ENCODE peak calls at places on chromosomes 1 and 21, in eight cellular contexts. One of them, this sample, is unnamed.

GRCh38 chr1:243883551-243883950 is 33.5 kb upstream of the AKT3 start:
- DNase-seq in heart left ventricle: no peak
- DNase-seq in CD8-positive, alpha-beta T cell: no peak
- DNase-seq in Peyer's patch: no peak
- DNase-seq in fibroblast of lung: peak; percentile 97
- DNase-seq in fibroblast of mammary gland: peak; percentile 84
- DNase-seq in A549: no peak
- DNase-seq in sigmoid colon: no peak
- DNase-seq in this sample: no peak

GRCh38 chr1:184499626-184500025 is 112.8 kb downstream of the C1orf21 start:
- DNase-seq in heart left ventricle: no peak
- DNase-seq in CD8-positive, alpha-beta T cell: no peak
- DNase-seq in Peyer's patch: no peak
- DNase-seq in fibroblast of lung: peak; percentile 35
- DNase-seq in fibroblast of mammary gland: peak; percentile 23
- DNase-seq in A549: no peak
- DNase-seq in sigmoid colon: no peak
- DNase-seq in this sample: no peak

GRCh38 chr1:245156736-245157505 is 2.1 kb downstream of the KIF26B start:
- DNase-seq in heart left ventricle: no peak
- DNase-seq in CD8-positive, alpha-beta T cell: no peak
- DNase-seq in Peyer's patch: no peak
- DNase-seq in fibroblast of lung: peak; percentile 62
- DNase-seq in fibroblast of mammary gland: peak; percentile 19
- DNase-seq in A549: no peak
- DNase-seq in sigmoid colon: no peak
- DNase-seq in this sample: no peak

GRCh38 chr1:204904228-204904810 is 33.7 kb downstream of the NFASC start:
- DNase-seq in heart left ventricle: no peak
- DNase-seq in CD8-positive, alpha-beta T cell: no peak
- DNase-seq in Peyer's patch: no peak
- DNase-seq in fibroblast of lung: peak; percentile 58
- DNase-seq in fibroblast of mammary gland: no peak
- DNase-seq in A549: no peak
- DNase-seq in sigmoid colon: no peak
- DNase-seq in this sample: no peak

GRCh38 chr1:87478231-87478630 is 149.6 kb downstream of the LMO4 start:
- DNase-seq in heart left ventricle: peak; percentile 22
- DNase-seq in CD8-positive, alpha-beta T cell: no peak
- DNase-seq in Peyer's patch: no peak
- DNase-seq in fibroblast of lung: peak; percentile 42
- DNase-seq in fibroblast of mammary gland: peak; percentile 23
- DNase-seq in A549: peak; percentile 31
- DNase-seq in sigmoid colon: no peak
- DNase-seq in this sample: no peak

GRCh38 chr1:160752926-160753325 is 13.9 kb downstream of the SLAMF7 start:
- DNase-seq in heart left ventricle: no peak
- DNase-seq in CD8-positive, alpha-beta T cell: no peak
- DNase-seq in Peyer's patch: no peak
- DNase-seq in fibroblast of lung: no peak
- DNase-seq in fibroblast of mammary gland: no peak
- DNase-seq in A549: no peak
- DNase-seq in sigmoid colon: no peak
- DNase-seq in this sample: no peak

GRCh38 chr21:14520535-14520934 is 25.6 kb downstream of the SAMSN1 start:
- DNase-seq in heart left ventricle: no peak
- DNase-seq in CD8-positive, alpha-beta T cell: no peak
- DNase-seq in Peyer's patch: peak; percentile 34
- DNase-seq in fibroblast of lung: no peak
- DNase-seq in fibroblast of mammary gland: no peak
- DNase-seq in A549: no peak
- DNase-seq in sigmoid colon: no peak
- DNase-seq in this sample: no peak

GRCh38 chr21:15077529-15077928 is 12.7 kb upstream of the NRIP1 start:
- DNase-seq in heart left ventricle: no peak
- DNase-seq in CD8-positive, alpha-beta T cell: no peak
- DNase-seq in Peyer's patch: no peak
- DNase-seq in fibroblast of lung: no peak
- DNase-seq in fibroblast of mammary gland: no peak
- DNase-seq in A549: no peak
- DNase-seq in sigmoid colon: no peak
- DNase-seq in this sample: no peak

GRCh38 chr1:70675737-70676156 is 264.7 kb downstream of the CTH start:
- DNase-seq in heart left ventricle: no peak
- DNase-seq in CD8-positive, alpha-beta T cell: no peak
- DNase-seq in Peyer's patch: no peak
- DNase-seq in fibroblast of lung: no peak
- DNase-seq in fibroblast of mammary gland: no peak
- DNase-seq in A549: no peak
- DNase-seq in sigmoid colon: no peak
- DNase-seq in this sample: no peak

DNA sequence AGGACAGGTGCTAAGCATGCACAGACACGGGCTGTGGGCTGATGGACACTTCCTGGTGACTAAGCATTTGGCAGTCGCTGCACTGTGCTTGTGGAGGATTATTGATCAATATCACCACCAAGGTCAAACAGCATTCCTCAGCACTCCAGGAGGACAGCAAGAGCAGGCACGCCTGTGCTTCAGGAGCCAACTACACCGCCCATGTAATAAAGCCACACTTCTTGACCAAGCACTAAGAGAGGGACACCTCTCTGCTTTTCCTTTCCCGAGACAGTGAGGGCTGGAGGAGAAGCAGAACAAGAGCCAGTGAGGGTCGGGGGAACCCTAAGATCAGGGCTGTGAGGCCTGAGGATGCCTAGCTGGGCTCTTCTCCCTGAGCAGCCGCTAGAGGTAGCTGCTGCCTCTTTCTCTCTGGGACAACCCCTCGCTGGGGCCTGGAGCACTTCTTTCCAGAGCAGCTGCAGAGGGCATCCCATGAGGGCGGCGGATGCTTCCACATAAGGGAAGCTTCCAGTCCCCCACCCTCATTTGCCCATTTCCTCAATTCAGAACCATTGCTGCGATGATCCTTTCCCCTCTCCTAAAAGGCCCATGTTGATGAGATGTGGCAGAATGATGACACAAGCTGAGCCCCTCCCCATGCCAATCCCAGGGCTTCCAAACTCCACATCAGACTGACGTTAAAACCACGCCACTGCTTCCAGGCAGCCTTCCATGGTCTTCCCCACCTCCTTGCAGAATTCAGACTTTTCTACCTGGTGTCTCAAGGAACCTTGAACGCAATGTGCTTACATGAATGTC is 19.1 kb downstream of the RAB7B start:
- DNase-seq in heart left ventricle: peak; percentile 75
- DNase-seq in CD8-positive, alpha-beta T cell: no peak
- DNase-seq in Peyer's patch: peak; percentile 37
- DNase-seq in fibroblast of lung: peak; percentile 59
- DNase-seq in fibroblast of mammary gland: peak; percentile 63
- DNase-seq in A549: peak; percentile 57
- DNase-seq in sigmoid colon: peak; percentile 72
- DNase-seq in this sample: no peak
- TF ChIP-seq CTCF in heart left ventricle: peak; percentile 77
- TF ChIP-seq CTCF in CD8-positive, alpha-beta T cell: no peak
- TF ChIP-seq CTCF in Peyer's patch: peak; percentile 57
- TF ChIP-seq CTCF in fibroblast of lung: peak; percentile 93
- TF ChIP-seq CTCF in fibroblast of mammary gland: peak; percentile 92
- TF ChIP-seq CTCF in A549: peak; percentile 76
- TF ChIP-seq CTCF in sigmoid colon: no peak
- TF ChIP-seq CTCF in this sample: peak; percentile 42

GRCh38 chr1:181189245-181189644 is 100.7 kb downstream of the IER5 start:
- DNase-seq in heart left ventricle: no peak
- DNase-seq in CD8-positive, alpha-beta T cell: no peak
- DNase-seq in Peyer's patch: no peak
- DNase-seq in fibroblast of lung: no peak
- DNase-seq in fibroblast of mammary gland: no peak
- DNase-seq in A549: no peak
- DNase-seq in sigmoid colon: no peak
- DNase-seq in this sample: no peak

GRCh38 chr1:181190362-181191035 is 102.0 kb downstream of the IER5 start:
- DNase-seq in heart left ventricle: no peak
- DNase-seq in CD8-positive, alpha-beta T cell: no peak
- DNase-seq in Peyer's patch: no peak
- DNase-seq in fibroblast of lung: no peak
- DNase-seq in fibroblast of mammary gland: no peak
- DNase-seq in A549: peak; percentile 16
- DNase-seq in sigmoid colon: no peak
- DNase-seq in this sample: no peak

GRCh38 chr1:181187596-181188126 is 99.2 kb downstream of the IER5 start:
- DNase-seq in heart left ventricle: no peak
- DNase-seq in CD8-positive, alpha-beta T cell: no peak
- DNase-seq in Peyer's patch: no peak
- DNase-seq in fibroblast of lung: no peak
- DNase-seq in fibroblast of mammary gland: no peak
- DNase-seq in A549: no peak
- DNase-seq in sigmoid colon: no peak
- DNase-seq in this sample: no peak

GRCh38 chr1:181191494-181192040 is 103.1 kb downstream of the IER5 start:
- DNase-seq in heart left ventricle: no peak
- DNase-seq in CD8-positive, alpha-beta T cell: no peak
- DNase-seq in Peyer's patch: no peak
- DNase-seq in fibroblast of lung: no peak
- DNase-seq in fibroblast of mammary gland: no peak
- DNase-seq in A549: no peak
- DNase-seq in sigmoid colon: no peak
- DNase-seq in this sample: no peak

DNA sequence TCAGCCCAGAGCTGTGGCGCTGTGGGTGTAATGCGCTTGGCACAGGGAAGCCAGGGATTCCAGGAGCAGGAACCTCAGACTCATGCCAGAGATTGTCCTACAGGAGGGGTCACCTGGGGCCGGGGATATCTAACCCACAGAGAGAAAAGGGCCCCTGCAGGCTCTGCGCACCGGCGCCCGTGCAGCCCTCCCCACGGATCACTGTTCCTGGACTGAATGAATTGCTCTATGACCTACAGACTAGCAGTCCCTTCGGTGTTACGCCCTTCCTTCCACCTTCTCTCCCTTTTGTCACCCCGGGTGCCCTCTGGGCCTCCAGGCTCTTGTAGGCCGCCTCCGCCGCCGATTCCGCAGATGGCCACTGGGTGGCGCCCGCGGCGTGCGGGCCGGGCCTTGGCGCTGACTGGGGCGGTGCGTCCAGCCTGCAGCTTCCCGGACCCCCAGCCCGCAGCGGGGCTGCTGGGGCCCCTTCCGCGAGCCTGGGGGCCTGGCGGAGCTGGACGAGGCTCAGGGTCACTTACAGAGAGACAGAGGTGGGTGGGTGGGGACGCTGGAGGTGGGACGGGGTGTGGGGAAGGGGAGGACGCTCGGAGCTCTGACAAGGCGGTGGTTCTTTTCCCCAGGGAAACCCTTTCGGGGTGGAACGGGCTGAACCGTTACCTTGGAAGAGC is 101.3 kb downstream of the IER5 start:
- DNase-seq in heart left ventricle: peak; percentile 56
- DNase-seq in CD8-positive, alpha-beta T cell: peak; percentile 91
- DNase-seq in Peyer's patch: peak; percentile 58
- DNase-seq in fibroblast of lung: peak; percentile 18
- DNase-seq in fibroblast of mammary gland: peak; percentile 40
- DNase-seq in A549: peak; percentile 63
- DNase-seq in sigmoid colon: no peak
- DNase-seq in this sample: no peak
- TF ChIP-seq CTCF in heart left ventricle: peak; percentile 98
- TF ChIP-seq CTCF in CD8-positive, alpha-beta T cell: peak; percentile 94
- TF ChIP-seq CTCF in Peyer's patch: peak; percentile 95
- TF ChIP-seq CTCF in fibroblast of lung: peak; percentile 86
- TF ChIP-seq CTCF in fibroblast of mammary gland: peak; percentile 59
- TF ChIP-seq CTCF in A549: peak; percentile 97
- TF ChIP-seq CTCF in sigmoid colon: peak; percentile 74
- TF ChIP-seq CTCF in this sample: peak; percentile 87

DNA sequence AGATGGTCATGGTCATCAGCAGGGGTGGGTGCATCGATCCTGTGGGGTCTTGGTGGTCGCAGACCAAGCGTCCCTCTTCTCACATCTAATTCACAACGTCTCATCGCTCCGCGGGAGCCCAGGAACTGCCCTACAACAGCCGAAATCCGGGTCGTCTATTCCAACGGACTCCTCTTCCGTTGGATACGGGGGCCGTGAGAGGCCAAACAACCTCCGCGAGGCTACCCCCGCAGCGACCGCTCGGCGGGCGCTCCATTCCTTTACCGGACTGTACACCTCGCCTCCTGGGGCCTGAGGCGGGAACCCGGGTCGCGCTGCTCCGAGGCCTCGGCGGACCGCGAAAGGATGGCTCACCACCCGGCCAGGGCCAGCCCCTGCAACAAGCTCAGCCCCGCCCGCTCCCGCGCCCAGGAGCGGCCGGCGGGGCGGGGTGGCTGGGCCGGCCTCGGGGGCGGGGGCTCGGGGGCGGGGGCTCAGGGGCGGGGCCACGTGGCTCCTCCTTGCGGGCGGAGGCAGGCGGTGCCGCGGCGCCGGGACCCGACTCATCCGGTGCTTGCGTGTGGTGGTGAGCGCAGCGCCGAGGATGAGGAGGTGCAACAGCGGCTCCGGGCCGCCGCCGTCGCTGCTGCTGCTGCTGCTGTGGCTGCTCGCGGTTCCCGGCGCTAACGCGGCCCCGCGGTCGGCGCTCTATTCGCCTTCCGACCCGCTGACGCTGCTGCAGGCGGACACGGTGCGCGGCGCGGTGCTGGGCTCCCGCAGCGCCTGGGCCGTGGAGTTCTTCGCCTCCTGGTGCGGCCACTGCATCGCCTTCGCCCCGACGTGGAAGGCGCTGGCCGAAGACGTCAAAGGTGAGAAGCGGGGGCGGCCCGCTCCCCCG is at the start of gene QSOX1:
- DNase-seq in heart left ventricle: peak; percentile 93
- DNase-seq in CD8-positive, alpha-beta T cell: peak; percentile 93
- DNase-seq in Peyer's patch: peak; percentile 89
- DNase-seq in fibroblast of lung: peak; percentile 85
- DNase-seq in fibroblast of mammary gland: peak; percentile 78
- DNase-seq in A549: peak; percentile 86
- DNase-seq in sigmoid colon: peak; percentile 96
- DNase-seq in this sample: peak; percentile 93
- TF ChIP-seq CTCF in heart left ventricle: no peak
- TF ChIP-seq CTCF in CD8-positive, alpha-beta T cell: no peak
- TF ChIP-seq CTCF in Peyer's patch: peak; percentile 35
- TF ChIP-seq CTCF in fibroblast of lung: no peak
- TF ChIP-seq CTCF in fibroblast of mammary gland: no peak
- TF ChIP-seq CTCF in A549: no peak
- TF ChIP-seq CTCF in sigmoid colon: no peak
- TF ChIP-seq CTCF in this sample: no peak

GRCh38 chr1:40039245-40039756 is 1.2 kb upstream of the CAP1 start:
- DNase-seq in heart left ventricle: no peak
- DNase-seq in CD8-positive, alpha-beta T cell: no peak
- DNase-seq in Peyer's patch: no peak
- DNase-seq in fibroblast of lung: no peak
- DNase-seq in fibroblast of mammary gland: peak; percentile 59
- DNase-seq in A549: peak; percentile 40
- DNase-seq in sigmoid colon: peak; percentile 83
- DNase-seq in this sample: no peak
- TF ChIP-seq CTCF in heart left ventricle: no peak
- TF ChIP-seq CTCF in CD8-positive, alpha-beta T cell: no peak
- TF ChIP-seq CTCF in Peyer's patch: no peak
- TF ChIP-seq CTCF in fibroblast of lung: peak; percentile 4
- TF ChIP-seq CTCF in fibroblast of mammary gland: no peak
- TF ChIP-seq CTCF in A549: peak; percentile 7
- TF ChIP-seq CTCF in sigmoid colon: no peak
- TF ChIP-seq CTCF in this sample: no peak

DNA sequence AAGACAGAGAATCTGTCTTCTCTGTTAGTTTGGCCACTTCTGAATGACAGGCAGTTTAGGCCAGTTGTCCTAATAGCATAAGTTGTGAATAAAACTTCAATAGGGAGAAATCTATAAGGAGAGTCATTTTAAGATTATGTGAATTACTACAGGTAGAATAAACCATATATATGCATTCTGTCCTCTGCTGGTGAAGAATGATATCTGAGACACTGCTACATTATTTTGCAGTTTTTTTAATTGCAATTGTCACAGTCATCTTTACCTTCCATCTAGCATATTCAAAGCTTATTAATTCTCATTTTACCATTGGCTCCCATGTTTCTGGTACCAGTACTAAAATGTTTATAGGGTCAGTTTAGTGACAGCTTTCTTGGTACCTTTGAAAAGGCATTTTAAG is 519.6 kb upstream of the DEPDC1 start:
- DNase-seq in heart left ventricle: no peak
- DNase-seq in CD8-positive, alpha-beta T cell: no peak
- DNase-seq in Peyer's patch: no peak
- DNase-seq in fibroblast of lung: no peak
- DNase-seq in fibroblast of mammary gland: no peak
- DNase-seq in A549: no peak
- DNase-seq in sigmoid colon: no peak
- DNase-seq in this sample: no peak
- TF ChIP-seq CTCF in heart left ventricle: no peak
- TF ChIP-seq CTCF in CD8-positive, alpha-beta T cell: no peak
- TF ChIP-seq CTCF in Peyer's patch: no peak
- TF ChIP-seq CTCF in fibroblast of lung: no peak
- TF ChIP-seq CTCF in fibroblast of mammary gland: no peak
- TF ChIP-seq CTCF in A549: no peak
- TF ChIP-seq CTCF in sigmoid colon: no peak
- TF ChIP-seq CTCF in this sample: no peak

This sample was measured in coronary artery.